ENCODE peak calls at places on chromosomes 4 and X, in four cellular contexts. M is K562, J is H1, D is HCT116. H is an unnamed sample.

GRCh38 chrX:140608111-140608510 is 101.4 kb upstream of the LINC00632 start:
- DNase-seq in M (no peak), J (peak), D (no peak), H (no peak)

GRCh38 chr4:113711883-113712662 is 49.5 kb downstream of the CAMK2D start:
- DNase-seq in D (no peak), J (no peak), M (no peak), H (no peak)

GRCh38 chrX:141405878-141406492 is 163.7 kb upstream of the SPANXC start:
- DNase-seq in D (no peak), M (no peak), J (no peak), H (peak)

GRCh38 chr4:165537028-165537648 is 158.3 kb downstream of the CPE start:
- DNase-seq in D (peak), J (peak), M (peak), H (peak)

GRCh38 chr4:184937030-184937710 is 81.1 kb upstream of the HELT start:
- DNase-seq in D (no peak), M (no peak), J (no peak), H (no peak)

GRCh38 chrX:25524150-25524549 is 508.4 kb upstream of the ARX start:
- DNase-seq in J (no peak), D (no peak), M (no peak), H (peak)

GRCh38 chr4:68576272-68577100 is at the start of gene UGT2B17:
- DNase-seq in D (no peak), J (no peak), M (no peak), H (no peak)

GRCh38 chrX:34638116-34638515 is 19.0 kb downstream of the TMEM47 start:
- DNase-seq in M (peak), D (no peak), J (no peak), H (peak)

GRCh38 chr4:4613641-4614286 is 71.9 kb upstream of the STX18 start:
- DNase-seq in D (no peak), J (no peak), M (no peak), H (no peak)

GRCh38 chr4:67714248-67714583 is 13.3 kb upstream of the UBA6 start:
- DNase-seq in J (no peak), M (no peak), D (no peak), H (no peak)

GRCh38 chr4:121072080-121072835 is at the start of gene NDNF:
- DNase-seq in D (no peak), J (no peak), M (no peak), H (peak)

GRCh38 chr4:75048208-75048879 is 115.4 kb downstream of the PARM1 start:
- DNase-seq in D (no peak), M (peak), J (no peak), H (no peak)

GRCh38 chr4:137532869-137533236 is 559 bp upstream of the PCDH18 start:
- DNase-seq in D (no peak), J (no peak), M (no peak), H (no peak)

GRCh38 chrX:132442674-132443073 is 46.2 kb downstream of the MBNL3 start:
- DNase-seq in M (no peak), D (no peak), J (no peak), H (no peak)

GRCh38 chrX:9746148-9746880 is 19.3 kb downstream of the GPR143 start:
- DNase-seq in J (no peak), M (no peak), D (no peak), H (no peak)

DNA sequence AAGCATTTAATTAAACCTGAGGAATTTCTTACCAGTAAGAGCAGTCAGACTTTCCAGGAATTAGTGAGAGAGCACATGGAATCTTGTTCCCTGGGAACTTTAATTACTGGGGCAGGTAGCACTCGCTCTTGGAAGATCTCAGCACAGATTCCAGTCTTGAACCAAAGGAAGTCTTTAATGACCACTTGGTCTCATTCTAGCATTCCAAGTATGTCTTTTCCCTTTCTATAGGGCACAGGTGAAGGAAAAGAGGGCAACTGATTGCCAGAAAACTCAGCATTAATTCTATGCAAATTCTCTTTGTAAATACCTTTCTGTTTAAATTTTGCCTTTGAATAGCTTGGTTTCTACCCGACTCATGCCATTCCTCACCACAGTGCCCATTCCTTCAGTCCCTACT is 236.6 kb downstream of the LDB2 start:
- DNase-seq in D (no peak), M (no peak), J (no peak), H (no peak)
- TF ChIP-seq JUND in D (no peak), M (no peak), J (no peak), H (no peak)

GRCh38 chr4:6008766-6009385 is 9.4 kb downstream of the C4orf50 start:
- DNase-seq in D (no peak), J (no peak), M (no peak), H (no peak)

GRCh38 chr4:6010789-6011188 is 7.4 kb downstream of the C4orf50 start:
- DNase-seq in D (no peak), M (no peak), J (no peak), H (no peak)

GRCh38 chr4:6005175-6005574 is 13.1 kb downstream of the C4orf50 start:
- DNase-seq in J (no peak), M (no peak), D (no peak), H (no peak)

GRCh38 chr4:6009452-6009851 is 8.8 kb downstream of the C4orf50 start:
- DNase-seq in M (no peak), J (no peak), D (no peak), H (no peak)

GRCh38 chr4:6008092-6008551 is 10.1 kb downstream of the C4orf50 start:
- DNase-seq in D (no peak), M (peak), J (peak), H (peak)
- TF ChIP-seq JUND in D (no peak), M (no peak), J (no peak), H (no peak)

DNA sequence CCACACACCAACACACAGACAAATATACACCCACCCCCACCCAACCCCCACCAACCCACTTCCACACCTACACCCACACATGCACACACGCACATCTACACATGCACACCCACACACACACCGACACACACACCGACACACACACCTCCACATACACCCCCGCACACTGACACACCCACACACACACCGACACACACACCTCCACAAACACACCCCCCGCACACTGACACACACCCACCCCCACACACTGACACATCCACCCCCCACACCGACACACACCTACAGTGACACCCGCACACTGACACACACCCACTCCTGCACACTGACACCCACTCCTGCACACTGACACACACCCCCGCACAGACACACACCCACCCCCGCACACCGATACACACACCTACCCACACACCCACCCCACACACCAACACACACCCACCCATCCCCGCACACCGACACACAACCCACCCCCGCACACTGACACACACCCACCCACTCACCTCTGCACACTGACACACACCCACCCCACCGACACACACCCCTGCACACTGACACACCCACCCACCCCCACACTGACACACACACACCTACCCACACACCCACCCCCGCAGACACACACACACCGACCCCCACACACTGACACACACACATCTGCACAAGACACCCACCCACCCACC is 31.1 kb downstream of the FGFRL1 start:
- DNase-seq in D (no peak), M (no peak), J (no peak), H (no peak)
- TF ChIP-seq JUND in D (no peak), M (no peak), J (no peak), H (no peak)

DNA sequence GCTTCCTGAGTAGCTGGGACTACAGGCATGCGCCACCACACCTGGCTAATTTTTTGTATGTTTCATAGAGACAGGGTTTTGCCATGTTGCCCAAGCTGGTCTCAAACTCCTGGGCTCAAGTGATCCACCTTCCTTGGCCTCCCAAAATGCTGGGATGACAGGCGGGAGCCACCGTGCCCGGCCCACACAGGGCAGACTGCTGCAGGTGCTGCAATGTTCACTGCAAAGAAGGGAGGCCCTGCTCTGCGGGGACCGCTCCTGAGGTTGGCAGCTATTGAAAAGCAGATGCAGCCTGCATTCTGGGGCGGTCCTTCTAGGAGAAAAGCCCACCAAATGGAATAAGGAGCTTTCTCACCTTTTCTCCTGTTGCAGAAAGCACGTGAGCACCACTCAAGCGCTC is 5.0 kb downstream of the ARSD start:
- DNase-seq in D (no peak), J (no peak), M (no peak), H (no peak)
- TF ChIP-seq JUND in D (no peak), J (no peak), M (no peak), H (no peak)

DNA sequence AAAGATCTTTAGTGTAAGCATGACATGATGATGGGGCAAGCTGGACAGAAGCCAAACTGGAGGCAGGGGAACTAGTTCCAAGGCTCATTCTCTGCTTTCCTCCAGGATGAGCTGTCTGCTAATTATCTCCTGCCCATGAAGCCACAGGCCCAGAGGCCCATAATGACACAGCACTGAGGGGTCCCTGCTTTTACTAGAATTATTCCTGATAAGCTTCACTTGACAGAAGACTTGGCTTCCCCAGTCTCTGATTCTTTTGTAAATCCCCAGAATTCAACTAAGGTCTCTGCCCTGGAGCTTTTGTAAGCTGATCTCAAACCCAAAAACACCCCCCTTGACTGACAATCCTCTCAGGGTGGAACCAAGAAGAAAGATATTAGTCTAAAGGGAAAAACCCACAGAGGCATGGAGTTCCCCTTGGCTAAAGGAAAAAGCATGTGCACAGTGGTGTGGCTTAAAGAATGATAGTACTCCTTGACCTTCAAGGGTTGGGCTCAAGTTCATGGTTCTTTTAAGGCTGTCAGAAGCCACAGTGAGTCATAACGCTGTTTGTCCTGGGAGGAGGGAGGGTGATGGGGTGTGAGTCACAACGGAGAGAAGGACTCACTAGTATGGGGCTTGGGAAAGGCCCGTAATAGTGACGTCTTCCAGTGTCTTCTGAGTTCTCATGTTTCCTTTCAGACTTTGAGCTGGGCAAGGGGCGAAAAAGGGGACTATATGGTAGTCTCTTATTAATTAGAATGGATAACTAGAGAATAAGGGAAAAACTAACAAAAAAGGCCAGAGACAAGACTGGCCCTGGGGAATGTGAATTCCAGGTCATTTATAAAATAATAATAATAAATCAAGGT is 146.0 kb upstream of the CPEB2 start:
- DNase-seq in D (peak), M (peak), J (peak), H (no peak)
- TF ChIP-seq JUND in D (peak), M (peak), J (no peak), H (peak)

DNA sequence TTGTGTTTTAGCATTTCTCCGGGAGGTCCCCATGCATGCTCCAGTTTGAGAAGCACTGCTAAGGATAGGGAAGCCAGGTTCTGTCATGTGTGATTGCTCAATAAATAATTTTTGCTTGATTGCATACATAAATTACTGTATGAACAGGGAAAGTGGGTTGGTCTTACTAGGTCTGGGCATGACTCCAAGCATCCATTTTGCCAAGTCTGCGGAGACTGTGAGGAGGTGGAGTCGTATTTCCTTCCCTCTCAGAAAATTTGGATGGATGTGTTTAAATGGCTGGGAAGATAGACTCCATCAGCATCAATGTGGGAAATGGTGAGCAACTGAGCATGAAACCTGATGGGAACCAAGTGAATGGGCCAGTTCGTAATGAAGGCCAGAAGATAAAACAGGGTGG is 84.0 kb downstream of the NHS start:
- DNase-seq in D (no peak), J (no peak), M (no peak), H (no peak)
- TF ChIP-seq JUND in D (no peak), J (no peak), M (no peak), H (no peak)

DNA sequence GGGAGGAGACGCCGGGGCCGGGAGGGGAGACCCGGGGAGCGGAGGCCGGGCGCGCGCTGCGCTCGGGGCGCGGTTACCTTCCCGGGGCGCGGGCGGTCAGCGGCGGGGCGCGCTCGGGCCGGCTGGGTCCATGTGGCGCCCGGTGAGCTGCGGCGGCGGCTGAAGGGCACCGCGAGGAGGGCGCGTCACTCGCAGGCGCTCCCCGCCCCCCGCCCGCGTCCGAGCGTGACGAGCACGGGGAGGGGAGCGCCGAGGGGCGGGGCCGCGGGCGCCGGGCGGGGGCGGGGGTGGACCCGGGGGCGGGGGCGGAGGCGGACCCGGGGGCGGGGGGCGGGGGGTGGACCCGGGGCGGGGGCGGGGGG is at the start of gene CPLX1:
- DNase-seq in D (no peak), M (peak), J (no peak), H (peak)
- TF ChIP-seq JUND in D (no peak), M (no peak), J (no peak), H (no peak)